ENCODE peak calls at places on chromosomes 12 and 14, in seven cellular contexts. M is astrocyte of the spinal cord; F is body of pancreas; L is CD8-positive, alpha-beta T cell; S is lower lobe of right lung; X is left ventricle myocardium inferior; O is OCI-LY7. Y is an unnamed sample.
A peak's percentile ranks its signal among the peaks of the same experiment; 100 is the strongest.

GRCh38 chr12:88934163-88934747 is 354.0 kb upstream of the KITLG start:
- DNase-seq in M (peak; percentile 55), F (no peak), L (no peak), S (no peak), X (no peak), O (no peak), Y (no peak)

GRCh38 chr14:105204931-105205717 is 24.0 kb upstream of the NUDT14 start:
- DNase-seq in M (no peak), F (peak; percentile 24), L (no peak), S (no peak), X (no peak), O (no peak), Y (no peak)

GRCh38 chr12:67475725-67476124 is 172.8 kb upstream of the DYRK2 start:
- DNase-seq in M (no peak), F (no peak), L (no peak), S (no peak), X (no peak), O (no peak), Y (no peak)

GRCh38 chr14:35414365-35414764 is 9.8 kb upstream of the NFKBIA start:
- DNase-seq in M (peak; percentile 43), F (no peak), L (no peak), S (no peak), X (no peak), O (no peak), Y (no peak)

GRCh38 chr12:53235742-53236442 is 3.9 kb upstream of the RARG start:
- DNase-seq in M (no peak), F (no peak), L (no peak), S (peak; percentile 18), X (no peak), O (no peak), Y (no peak)

GRCh38 chr14:77128414-77128891 is 13.1 kb downstream of the ZDHHC22 start:
- DNase-seq in M (no peak), F (peak; percentile 35), L (no peak), S (no peak), X (no peak), O (no peak), Y (no peak)

GRCh38 chr12:90301095-90301494 is 592.5 kb upstream of the ATP2B1 start:
- DNase-seq in M (no peak), F (no peak), L (no peak), S (no peak), X (no peak), O (no peak), Y (no peak)

GRCh38 chr12:112107306-112107705 is 1.3 kb downstream of the NAA25 start:
- DNase-seq in M (no peak), F (no peak), L (no peak), S (no peak), X (no peak), O (no peak), Y (no peak)

GRCh38 chr14:38212996-38213395 is 5.3 kb downstream of the SSTR1 start:
- DNase-seq in M (peak; percentile 10), F (no peak), L (no peak), S (no peak), X (no peak), O (no peak), Y (no peak)

GRCh38 chr12:127148318-127148717 is 1118.7 kb upstream of the TMEM132C start:
- DNase-seq in M (no peak), F (no peak), L (no peak), S (no peak), X (no peak), O (no peak), Y (no peak)

GRCh38 chr12:127147724-127148123 is 1119.2 kb upstream of the TMEM132C start:
- DNase-seq in M (no peak), F (no peak), L (no peak), S (no peak), X (no peak), O (no peak), Y (no peak)

GRCh38 chr12:127150028-127150427 is 1116.9 kb upstream of the TMEM132C start:
- DNase-seq in M (no peak), F (no peak), L (no peak), S (no peak), X (no peak), O (no peak), Y (no peak)

GRCh38 chr12:127149226-127149964 is 1117.6 kb upstream of the TMEM132C start:
- DNase-seq in M (peak; percentile 65), F (no peak), L (no peak), S (no peak), X (no peak), O (no peak), Y (peak; percentile 87)

GRCh38 chr12:127150479-127150878 is 1116.5 kb upstream of the TMEM132C start:
- DNase-seq in M (no peak), F (no peak), L (no peak), S (no peak), X (no peak), O (no peak), Y (no peak)
- TF ChIP-seq CTCF in M (no peak), F (no peak), L (no peak), S (no peak), X (no peak), O (no peak), Y (no peak)

GRCh38 chr14:82636426-82636825 is 1102.8 kb upstream of the SEL1L start:
- DNase-seq in M (no peak), F (no peak), L (no peak), S (no peak), X (no peak), O (no peak), Y (no peak)

GRCh38 chr14:82647088-82647697 is 1113.5 kb upstream of the SEL1L start:
- DNase-seq in M (no peak), F (no peak), L (no peak), S (no peak), X (no peak), O (no peak), Y (no peak)

GRCh38 chr14:82641050-82641540 is 1107.4 kb upstream of the SEL1L start:
- DNase-seq in M (no peak), F (no peak), L (no peak), S (no peak), X (no peak), O (no peak), Y (no peak)

DNA sequence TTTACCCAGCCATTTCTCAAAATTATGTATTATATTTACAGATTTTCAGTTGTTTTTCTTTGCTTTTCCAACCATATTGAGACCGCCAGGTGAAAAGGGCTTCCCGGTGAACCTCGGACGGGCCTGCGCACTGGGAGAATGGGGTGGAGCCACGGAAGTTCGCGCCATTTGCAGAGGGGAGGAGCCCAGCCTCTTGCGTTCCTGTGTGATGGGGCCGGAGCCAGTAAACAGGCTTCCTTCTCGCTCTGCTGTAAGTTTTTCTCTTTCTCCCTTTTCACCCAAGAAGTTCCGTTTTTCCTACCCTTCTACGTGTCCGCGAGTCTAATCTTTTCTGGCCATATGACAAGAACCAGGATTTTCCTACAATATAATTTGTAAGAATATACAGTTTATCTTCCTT is 1108.8 kb upstream of the SEL1L start:
- DNase-seq in M (peak; percentile 8), F (peak; percentile 66), L (no peak), S (no peak), X (no peak), O (no peak), Y (no peak)
- H3K4me3 ChIP-seq in M (peak overlapping the region; percentile 23), F (no peak overlapping the region), L (no peak overlapping the region), S (no peak overlapping the region), X (peak overlapping the region; percentile 18), O (no peak overlapping the region), Y (no peak overlapping the region)

DNA sequence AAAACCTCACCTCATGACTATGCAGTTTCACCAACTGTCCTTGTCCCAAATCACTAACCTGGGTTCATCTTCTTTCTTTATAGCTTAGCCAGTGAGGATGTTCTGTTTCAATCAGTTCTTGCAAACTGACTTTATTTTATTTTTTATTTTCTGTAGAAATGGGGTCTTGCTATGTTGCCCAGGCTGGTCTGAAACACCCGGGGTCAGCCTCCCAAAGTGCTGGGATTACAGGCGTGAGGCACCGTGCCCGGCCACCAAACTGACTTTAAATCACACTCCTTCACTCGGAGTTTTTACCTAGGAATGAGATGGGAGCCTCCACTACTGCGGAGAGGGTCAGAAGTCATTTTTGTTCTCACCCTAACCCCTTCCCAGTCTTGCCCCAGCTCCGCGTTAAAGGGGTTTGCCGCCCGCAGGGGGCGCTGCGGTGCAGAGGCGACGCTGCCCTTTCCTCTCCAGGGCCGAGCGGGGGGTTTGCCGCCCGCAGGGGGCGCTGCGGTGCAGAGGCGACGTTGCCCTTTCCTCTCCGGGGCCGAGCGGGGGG is 7.0 kb upstream of the B4GALNT3 start:
- DNase-seq in M (no peak), F (peak; percentile 53), L (peak; percentile 70), S (no peak), X (no peak), O (peak; percentile 51), Y (no peak)
- TF ChIP-seq CTCF in M (peak; percentile 33), F (no peak), L (no peak), S (no peak), X (no peak), O (no peak), Y (peak; percentile 41)

GRCh38 chr14:59481407-59482119 is 2.6 kb downstream of the L3HYPDH start:
- DNase-seq in M (peak; percentile 26), F (no peak), L (no peak), S (no peak), X (no peak), O (no peak), Y (no peak)
- H3K4me3 ChIP-seq in M (peak overlapping the region; percentile 88), F (no peak overlapping the region), L (no peak overlapping the region), S (peak overlapping the region; percentile 79), X (peak overlapping the region; percentile 79), O (peak overlapping the region; percentile 87), Y (peak overlapping the region; percentile 94)

GRCh38 chr12:100238801-100239200 is 28.1 kb downstream of the DEPDC4 start:
- DNase-seq in M (no peak), F (no peak), L (no peak), S (no peak), X (no peak), O (no peak), Y (no peak)

GRCh38 chr12:100248886-100249285 is 18.0 kb downstream of the DEPDC4 start:
- DNase-seq in M (no peak), F (no peak), L (no peak), S (no peak), X (no peak), O (no peak), Y (no peak)

GRCh38 chr12:100247765-100248164 is 19.1 kb downstream of the DEPDC4 start:
- DNase-seq in M (no peak), F (no peak), L (no peak), S (no peak), X (no peak), O (no peak), Y (no peak)

GRCh38 chr12:100239589-100239988 is 27.3 kb downstream of the DEPDC4 start:
- DNase-seq in M (no peak), F (no peak), L (no peak), S (no peak), X (no peak), O (no peak), Y (no peak)

DNA sequence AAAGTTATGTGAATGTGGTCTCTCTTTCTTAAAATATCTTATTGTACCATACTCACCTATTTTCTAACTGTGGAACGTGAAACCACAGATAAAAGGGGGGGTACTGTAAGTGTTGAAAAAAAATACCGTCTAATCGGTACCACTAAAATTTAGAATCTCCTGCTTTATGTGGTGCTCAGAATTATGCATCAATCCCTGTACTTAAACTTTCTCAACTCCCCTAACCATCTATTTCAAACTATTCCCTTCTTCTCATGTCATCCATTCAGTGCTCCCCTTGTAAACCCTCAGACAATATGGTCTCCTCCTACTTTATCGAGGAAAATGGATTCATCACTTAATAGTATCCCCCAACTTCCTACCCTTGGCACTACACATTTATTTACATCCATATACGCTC is 23.7 kb downstream of the DEPDC4 start:
- DNase-seq in M (no peak), F (no peak), L (no peak), S (no peak), X (no peak), O (no peak), Y (no peak)
- TF ChIP-seq CTCF in M (no peak), F (no peak), L (no peak), S (no peak), X (no peak), O (no peak), Y (no peak)

GRCh38 chr14:22887990-22888378 is 5.0 kb downstream of the REM2 start:
- DNase-seq in M (no peak), F (no peak), L (peak; percentile 31), S (no peak), X (no peak), O (peak; percentile 94), Y (no peak)
- H3K4me3 ChIP-seq in M (peak overlapping the region; percentile 57), F (no peak overlapping the region), L (peak overlapping the region; percentile 44), S (peak overlapping the region; percentile 70), X (peak overlapping the region; percentile 72), O (peak overlapping the region; percentile 71), Y (no peak overlapping the region)

Y was measured in AG09309.